ENCODE peak calls at places on chromosomes 5 and 9, in ten cellular contexts. P is neural crest cell; G is mucosa of descending colon; X is GM13977; Q is psoas muscle; O is WTC11; A is H9; U is dorsolateral prefrontal cortex; Z is activated CD8-positive, alpha-beta T cell treated with anti-CD3 and anti-CD28 coated beads for 36 hours; L is CD4-positive, alpha-beta T cell. J is an unnamed sample.
A peak's percentile ranks its signal among the peaks of the same experiment; 100 is the strongest.

GRCh38 chr5:56152437-56152836 is 80.7 kb downstream of the ANKRD55 start:
- DNase-seq in P (no peak), G (no peak), L (no peak), Z (no peak), A (no peak), X (no peak), U (no peak), Q (no peak), O (no peak), J (no peak)

GRCh38 chr9:137298983-137299521 is 3.0 kb downstream of the NRARP start:
- DNase-seq in X (no peak), L (no peak), Q (no peak), A (peak; percentile 60), G (peak; percentile 47), P (no peak), Z (no peak), O (peak; percentile 59), U (no peak), J (peak; percentile 45)

GRCh38 chr9:105833271-105833975 is 139.1 kb downstream of the TMEM38B start:
- DNase-seq in P (no peak), X (no peak), G (no peak), Z (no peak), Q (no peak), L (no peak), A (no peak), U (no peak), O (no peak), J (no peak)

GRCh38 chr5:80061005-80061404 is 25.9 kb downstream of the THBS4 start:
- DNase-seq in Z (no peak), O (no peak), G (no peak), X (no peak), L (no peak), U (no peak), Q (no peak), P (no peak), A (no peak), J (no peak)

GRCh38 chr9:95024097-95024671 is 293.3 kb downstream of the FANCC start:
- DNase-seq in P (no peak), L (no peak), U (no peak), A (peak; percentile 47), O (no peak), Q (peak; percentile 38), G (no peak), X (no peak), Z (no peak), J (no peak)

GRCh38 chr5:994821-995220 is 13.8 kb upstream of the NKD2 start:
- DNase-seq in X (no peak), Q (no peak), L (no peak), P (no peak), O (peak; percentile 15), Z (no peak), G (no peak), U (no peak), A (peak; percentile 26), J (no peak)

GRCh38 chr9:27638716-27639115 is 65.4 kb upstream of the C9orf72 start:
- DNase-seq in X (no peak), A (no peak), G (no peak), Q (no peak), Z (no peak), U (no peak), L (no peak), P (no peak), O (no peak), J (no peak)

GRCh38 chr5:163658702-163659567 is 153.5 kb downstream of the MAT2B start:
- DNase-seq in O (no peak), G (no peak), A (no peak), Q (no peak), P (no peak), L (no peak), X (no peak), Z (no peak), U (no peak), J (peak; percentile 24)

GRCh38 chr9:35645736-35646582 is 4.8 kb downstream of the SIT1 start:
- DNase-seq in X (peak; percentile 24), O (peak; percentile 77), A (peak; percentile 82), U (no peak), Q (no peak), P (peak; percentile 21), Z (no peak), G (peak; percentile 66), L (no peak), J (no peak)

GRCh38 chr5:138498381-138498780 is 33.1 kb downstream of the EGR1 start:
- DNase-seq in P (no peak), U (no peak), Q (no peak), A (no peak), O (no peak), L (no peak), G (no peak), Z (no peak), X (no peak), J (no peak)

GRCh38 chr9:127519301-127520166 is 68.2 kb downstream of the LRSAM1 start:
- DNase-seq in U (no peak), Z (peak; percentile 81), P (no peak), A (peak; percentile 68), O (no peak), G (no peak), Q (peak; percentile 50), X (peak; percentile 71), L (no peak), J (no peak)

GRCh38 chr5:14685757-14686156 is 21.2 kb downstream of the OTULIN start:
- DNase-seq in Z (peak; percentile 77), X (peak; percentile 63), P (peak; percentile 14), A (no peak), U (no peak), Q (no peak), O (peak; percentile 33), L (no peak), G (peak; percentile 46), J (no peak)

GRCh38 chr5:88190106-88190834 is 78.4 kb downstream of the TMEM161B start:
- DNase-seq in L (no peak), G (no peak), Q (no peak), A (peak; percentile 34), O (peak; percentile 24), P (no peak), X (no peak), U (no peak), Z (peak; percentile 62), J (no peak)

GRCh38 chr5:94785111-94785510 is 166.6 kb downstream of the SLF1 start:
- DNase-seq in O (no peak), Z (no peak), U (no peak), Q (no peak), G (no peak), X (no peak), P (no peak), L (no peak), A (no peak), J (no peak)

GRCh38 chr5:173498871-173499470 is 117.5 kb downstream of the BOD1 start:
- DNase-seq in P (no peak), O (no peak), X (no peak), A (peak; percentile 51), U (no peak), L (no peak), Z (no peak), G (no peak), Q (no peak), J (no peak)

GRCh38 chr5:167030500-167031120 is 1260.8 kb upstream of the WWC1 start:
- DNase-seq in G (peak; percentile 47), Z (no peak), Q (no peak), L (no peak), A (peak; percentile 86), X (no peak), P (peak; percentile 14), U (no peak), O (peak; percentile 82), J (peak; percentile 44)
- TF ChIP-seq CTCF in G (no peak), Z (no peak), Q (no peak), L (no peak), A (peak; percentile 80), X (peak; percentile 35), P (peak; percentile 42), U (no peak), O (peak; percentile 76), J (peak; percentile 69)

GRCh38 chr5:143397302-143398052 is 6.0 kb downstream of the NR3C1 start:
- DNase-seq in U (no peak), P (no peak), Z (no peak), O (no peak), X (no peak), L (no peak), Q (no peak), G (no peak), A (no peak), J (no peak)

GRCh38 chr5:143399616-143400540 is 3.6 kb downstream of the NR3C1 start:
- DNase-seq in O (no peak), X (no peak), L (no peak), G (no peak), P (no peak), U (no peak), A (no peak), Q (no peak), Z (peak; percentile 6), J (no peak)

GRCh38 chr5:143400541-143401252 is 2.8 kb downstream of the NR3C1 start:
- DNase-seq in A (no peak), Q (no peak), O (no peak), L (no peak), Z (no peak), U (no peak), G (no peak), X (peak; percentile 22), P (no peak), J (no peak)

GRCh38 chr5:143398053-143398355 is 5.5 kb downstream of the NR3C1 start:
- DNase-seq in U (no peak), G (no peak), O (no peak), L (no peak), Q (no peak), A (no peak), X (no peak), Z (no peak), P (no peak), J (no peak)

GRCh38 chr5:143398451-143399237 is 4.8 kb downstream of the NR3C1 start:
- DNase-seq in Q (no peak), U (no peak), P (no peak), X (no peak), L (no peak), G (no peak), Z (no peak), A (no peak), O (no peak), J (no peak)
- TF ChIP-seq CTCF in Q (no peak), U (no peak), P (no peak), X (no peak), L (no peak), G (no peak), Z (no peak), A (no peak), O (no peak), J (no peak)

DNA sequence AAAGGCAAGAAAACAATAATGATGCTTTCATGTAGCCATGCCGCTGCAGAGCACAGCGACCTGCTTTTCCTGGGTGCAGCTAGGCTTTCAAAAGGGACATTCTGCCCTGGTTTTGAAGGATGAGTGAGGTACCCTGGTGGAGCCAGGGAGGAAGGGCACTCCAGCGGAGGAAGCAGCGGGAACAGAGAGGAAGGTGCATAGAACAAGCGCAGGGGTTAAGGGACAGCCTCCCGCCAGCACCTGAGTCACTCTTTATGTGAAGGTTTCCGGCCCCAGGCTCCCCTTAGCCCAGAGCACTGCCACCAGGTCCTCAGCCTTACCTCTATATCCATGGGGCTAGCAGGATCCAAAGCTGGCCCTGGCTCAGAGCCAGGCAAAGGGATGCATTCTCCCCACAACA is 221.1 kb downstream of the CDK5RAP2 start:
- DNase-seq in Z (no peak), L (no peak), U (no peak), P (no peak), A (peak; percentile 46), G (no peak), O (no peak), X (no peak), Q (no peak), J (no peak)
- TF ChIP-seq CTCF in Z (no peak), L (no peak), U (no peak), P (no peak), A (peak; percentile 49), G (no peak), O (no peak), X (no peak), Q (no peak), J (no peak)

GRCh38 chr5:150989695-150990094 is 30.7 kb upstream of the GPX3 start:
- DNase-seq in O (peak; percentile 63), G (no peak), U (no peak), X (no peak), P (no peak), Q (no peak), L (no peak), Z (peak; percentile 44), A (peak; percentile 49), J (no peak)
- TF ChIP-seq CTCF in O (peak; percentile 17), G (no peak), U (no peak), X (peak; percentile 22), P (no peak), Q (no peak), L (no peak), Z (peak; percentile 22), A (peak; percentile 69), J (no peak)

J was measured in glutamatergic neuron.